ENCODE peak calls at places on chromosomes 3 and 15, in six cellular contexts. One of them, this sample, is unnamed.
A peak's percentile ranks its signal among the peaks of the same experiment; 100 is the strongest.

GRCh38 chr15:92112180-92112579 is 258.7 kb downstream of the SLCO3A1 start:
- DNase-seq in mesenchymal stem cell: no peak
- DNase-seq in hepatocyte: no peak
- DNase-seq in OCI-LY7: no peak
- DNase-seq in A549: no peak
- DNase-seq in SK-N-SH: no peak
- DNase-seq in this sample: no peak

GRCh38 chr3:46982581-46982980 is 3.1 kb downstream of the NBEAL2 start:
- DNase-seq in hepatocyte: no peak
- DNase-seq in SK-N-SH: no peak
- DNase-seq in mesenchymal stem cell: no peak
- DNase-seq in A549: no peak
- DNase-seq in OCI-LY7: no peak
- DNase-seq in this sample: no peak

GRCh38 chr3:106183762-106184391 is 315.1 kb upstream of the CBLB start:
- DNase-seq in A549: no peak
- DNase-seq in SK-N-SH: no peak
- DNase-seq in OCI-LY7: no peak
- DNase-seq in hepatocyte: peak; percentile 16
- DNase-seq in mesenchymal stem cell: peak; percentile 50
- DNase-seq in this sample: no peak

GRCh38 chr3:99783009-99783573 is 34.6 kb upstream of the CMSS1 start:
- DNase-seq in OCI-LY7: no peak
- DNase-seq in A549: no peak
- DNase-seq in SK-N-SH: no peak
- DNase-seq in mesenchymal stem cell: peak; percentile 80
- DNase-seq in hepatocyte: no peak
- DNase-seq in this sample: no peak

GRCh38 chr15:69760263-69760855 is 307.7 kb downstream of the RPLP1 start:
- DNase-seq in hepatocyte: no peak
- DNase-seq in SK-N-SH: no peak
- DNase-seq in mesenchymal stem cell: peak; percentile 88
- DNase-seq in A549: no peak
- DNase-seq in OCI-LY7: no peak
- DNase-seq in this sample: no peak

GRCh38 chr15:77034620-77035467 is 36.1 kb downstream of the TSPAN3 start:
- DNase-seq in hepatocyte: peak; percentile 46
- DNase-seq in OCI-LY7: no peak
- DNase-seq in mesenchymal stem cell: no peak
- DNase-seq in SK-N-SH: peak; percentile 78
- DNase-seq in A549: no peak
- DNase-seq in this sample: peak; percentile 61

GRCh38 chr15:77144028-77144427 is 73.1 kb upstream of the TSPAN3 start:
- DNase-seq in hepatocyte: no peak
- DNase-seq in OCI-LY7: no peak
- DNase-seq in A549: no peak
- DNase-seq in SK-N-SH: no peak
- DNase-seq in mesenchymal stem cell: peak; percentile 56
- DNase-seq in this sample: no peak

GRCh38 chr3:170953736-170954135 is 45.3 kb upstream of the EIF5A2 start:
- DNase-seq in mesenchymal stem cell: no peak
- DNase-seq in OCI-LY7: no peak
- DNase-seq in hepatocyte: no peak
- DNase-seq in A549: no peak
- DNase-seq in SK-N-SH: no peak
- DNase-seq in this sample: peak; percentile 3

GRCh38 chr15:75065851-75066509 is 42.6 kb downstream of the PPCDC start:
- DNase-seq in OCI-LY7: no peak
- DNase-seq in hepatocyte: no peak
- DNase-seq in A549: no peak
- DNase-seq in SK-N-SH: no peak
- DNase-seq in mesenchymal stem cell: no peak
- DNase-seq in this sample: no peak

GRCh38 chr3:128435561-128435960 is 31.1 kb downstream of the DNAJB8 start:
- DNase-seq in mesenchymal stem cell: no peak
- DNase-seq in hepatocyte: no peak
- DNase-seq in OCI-LY7: no peak
- DNase-seq in SK-N-SH: no peak
- DNase-seq in A549: no peak
- DNase-seq in this sample: no peak

GRCh38 chr3:101941253-101942039 is 92.1 kb downstream of the NFKBIZ start:
- DNase-seq in mesenchymal stem cell: peak; percentile 40
- DNase-seq in hepatocyte: no peak
- DNase-seq in OCI-LY7: no peak
- DNase-seq in A549: no peak
- DNase-seq in SK-N-SH: no peak
- DNase-seq in this sample: no peak

GRCh38 chr15:31215490-31216209 is 111.0 kb upstream of the KLF13 start:
- DNase-seq in OCI-LY7: peak; percentile 87
- DNase-seq in A549: peak; percentile 91
- DNase-seq in mesenchymal stem cell: peak; percentile 65
- DNase-seq in hepatocyte: peak; percentile 86
- DNase-seq in SK-N-SH: peak; percentile 94
- DNase-seq in this sample: peak; percentile 86

GRCh38 chr3:99666201-99666600 is 27.8 kb downstream of the COL8A1 start:
- DNase-seq in mesenchymal stem cell: peak; percentile 49
- DNase-seq in hepatocyte: no peak
- DNase-seq in A549: no peak
- DNase-seq in OCI-LY7: no peak
- DNase-seq in SK-N-SH: no peak
- DNase-seq in this sample: no peak

GRCh38 chr3:150521458-150521857 is 24.8 kb downstream of the SERP1 start:
- DNase-seq in OCI-LY7: no peak
- DNase-seq in mesenchymal stem cell: no peak
- DNase-seq in hepatocyte: no peak
- DNase-seq in SK-N-SH: no peak
- DNase-seq in A549: no peak
- DNase-seq in this sample: peak; percentile 18

GRCh38 chr15:65192016-65192415 is 6.9 kb upstream of the CLPX start:
- DNase-seq in OCI-LY7: peak; percentile 17
- DNase-seq in mesenchymal stem cell: no peak
- DNase-seq in SK-N-SH: no peak
- DNase-seq in A549: no peak
- DNase-seq in hepatocyte: no peak
- DNase-seq in this sample: no peak

GRCh38 chr3:15271785-15272381 is 60.5 kb downstream of the SH3BP5 start:
- DNase-seq in mesenchymal stem cell: no peak
- DNase-seq in hepatocyte: no peak
- DNase-seq in A549: no peak
- DNase-seq in SK-N-SH: no peak
- DNase-seq in OCI-LY7: peak; percentile 50
- DNase-seq in this sample: no peak

GRCh38 chr3:101193957-101194356 is 126.4 kb downstream of the IMPG2 start:
- DNase-seq in SK-N-SH: no peak
- DNase-seq in OCI-LY7: no peak
- DNase-seq in A549: no peak
- DNase-seq in mesenchymal stem cell: no peak
- DNase-seq in hepatocyte: no peak
- DNase-seq in this sample: no peak

GRCh38 chr3:167330993-167331392 is 49.1 kb downstream of the ZBBX start:
- DNase-seq in SK-N-SH: no peak
- DNase-seq in hepatocyte: no peak
- DNase-seq in A549: no peak
- DNase-seq in OCI-LY7: no peak
- DNase-seq in mesenchymal stem cell: no peak
- DNase-seq in this sample: no peak

GRCh38 chr15:25240461-25241021 is 198.3 kb downstream of the UBE3A start:
- DNase-seq in OCI-LY7: no peak
- DNase-seq in hepatocyte: no peak
- DNase-seq in A549: no peak
- DNase-seq in SK-N-SH: no peak
- DNase-seq in mesenchymal stem cell: no peak
- DNase-seq in this sample: no peak

GRCh38 chr3:160154033-160154432 is 71.2 kb upstream of the C3orf80 start:
- DNase-seq in hepatocyte: no peak
- DNase-seq in A549: no peak
- DNase-seq in OCI-LY7: no peak
- DNase-seq in SK-N-SH: no peak
- DNase-seq in mesenchymal stem cell: peak; percentile 52
- DNase-seq in this sample: no peak

GRCh38 chr3:38479431-38480092 is 16.6 kb upstream of the EXOG start:
- DNase-seq in A549: peak; percentile 79
- DNase-seq in mesenchymal stem cell: peak; percentile 65
- DNase-seq in OCI-LY7: peak; percentile 53
- DNase-seq in SK-N-SH: peak; percentile 87
- DNase-seq in hepatocyte: peak; percentile 83
- DNase-seq in this sample: peak; percentile 71

GRCh38 chr15:48935236-48935635 is 28.5 kb downstream of the SHC4 start:
- DNase-seq in OCI-LY7: no peak
- DNase-seq in SK-N-SH: no peak
- DNase-seq in A549: no peak
- DNase-seq in mesenchymal stem cell: no peak
- DNase-seq in hepatocyte: no peak
- DNase-seq in this sample: no peak

GRCh38 chr3:32391643-32392529 is at the start of gene CMTM7:
- DNase-seq in OCI-LY7: peak; percentile 68
- DNase-seq in hepatocyte: peak; percentile 81
- DNase-seq in SK-N-SH: peak; percentile 90
- DNase-seq in A549: peak; percentile 43
- DNase-seq in mesenchymal stem cell: peak; percentile 52
- DNase-seq in this sample: peak; percentile 79

GRCh38 chr15:87716422-87716821 is 540.1 kb downstream of the NTRK3 start:
- DNase-seq in OCI-LY7: no peak
- DNase-seq in A549: no peak
- DNase-seq in hepatocyte: no peak
- DNase-seq in SK-N-SH: no peak
- DNase-seq in mesenchymal stem cell: no peak
- DNase-seq in this sample: peak; percentile 55

GRCh38 chr15:67100808-67101581 is 35.6 kb downstream of the SMAD3 start:
- DNase-seq in mesenchymal stem cell: no peak
- DNase-seq in SK-N-SH: no peak
- DNase-seq in hepatocyte: no peak
- DNase-seq in OCI-LY7: peak; percentile 82
- DNase-seq in A549: no peak
- DNase-seq in this sample: no peak

GRCh38 chr3:1404270-1404669 is 311.4 kb downstream of the CNTN6 start:
- DNase-seq in mesenchymal stem cell: peak; percentile 0
- DNase-seq in A549: no peak
- DNase-seq in hepatocyte: peak; percentile 70
- DNase-seq in OCI-LY7: no peak
- DNase-seq in SK-N-SH: no peak
- DNase-seq in this sample: peak; percentile 46

GRCh38 chr15:39721893-39722292 is 60.7 kb downstream of the FSIP1 start:
- DNase-seq in mesenchymal stem cell: no peak
- DNase-seq in A549: no peak
- DNase-seq in OCI-LY7: no peak
- DNase-seq in hepatocyte: no peak
- DNase-seq in SK-N-SH: no peak
- DNase-seq in this sample: no peak

GRCh38 chr3:129359102-129359461 is 69.4 kb downstream of the EFCAB12 start:
- DNase-seq in SK-N-SH: peak; percentile 50
- DNase-seq in hepatocyte: no peak
- DNase-seq in A549: peak; percentile 16
- DNase-seq in mesenchymal stem cell: no peak
- DNase-seq in OCI-LY7: no peak
- DNase-seq in this sample: no peak

GRCh38 chr3:21621396-21621695 is 129.7 kb downstream of the ZNF385D start:
- DNase-seq in mesenchymal stem cell: peak; percentile 33
- DNase-seq in A549: no peak
- DNase-seq in OCI-LY7: no peak
- DNase-seq in SK-N-SH: no peak
- DNase-seq in hepatocyte: peak; percentile 51
- DNase-seq in this sample: no peak

GRCh38 chr15:63764912-63765311 is 68.8 kb downstream of the HERC1 start:
- DNase-seq in SK-N-SH: no peak
- DNase-seq in mesenchymal stem cell: no peak
- DNase-seq in hepatocyte: no peak
- DNase-seq in OCI-LY7: no peak
- DNase-seq in A549: no peak
- DNase-seq in this sample: no peak
- H3K4me3 ChIP-seq in SK-N-SH: no peak overlapping the region
- H3K4me3 ChIP-seq in mesenchymal stem cell: no peak overlapping the region
- H3K4me3 ChIP-seq in hepatocyte: no peak overlapping the region
- H3K4me3 ChIP-seq in OCI-LY7: no peak overlapping the region
- H3K4me3 ChIP-seq in A549: no peak overlapping the region
- H3K4me3 ChIP-seq in this sample: no peak overlapping the region

GRCh38 chr3:43203022-43203421 is 83.3 kb upstream of the SNRK start:
- DNase-seq in SK-N-SH: peak; percentile 82
- DNase-seq in mesenchymal stem cell: no peak
- DNase-seq in A549: no peak
- DNase-seq in OCI-LY7: no peak
- DNase-seq in hepatocyte: no peak
- DNase-seq in this sample: peak; percentile 39
- H3K4me2 ChIP-seq in SK-N-SH: no peak overlapping the region
- H3K4me2 ChIP-seq in mesenchymal stem cell: no peak overlapping the region
- H3K4me2 ChIP-seq in A549: no peak overlapping the region
- H3K4me2 ChIP-seq in OCI-LY7: no peak overlapping the region
- H3K4me2 ChIP-seq in hepatocyte: no peak overlapping the region
- H3K4me2 ChIP-seq in this sample: no peak overlapping the region

GRCh38 chr15:71806452-71806931 is 3.9 kb upstream of the NR2E3 start:
- DNase-seq in hepatocyte: no peak
- DNase-seq in mesenchymal stem cell: peak; percentile 44
- DNase-seq in SK-N-SH: peak; percentile 73
- DNase-seq in A549: no peak
- DNase-seq in OCI-LY7: no peak
- DNase-seq in this sample: peak; percentile 67
- H3K4me3 ChIP-seq in hepatocyte: no peak overlapping the region
- H3K4me3 ChIP-seq in mesenchymal stem cell: no peak overlapping the region
- H3K4me3 ChIP-seq in SK-N-SH: no peak overlapping the region
- H3K4me3 ChIP-seq in A549: no peak overlapping the region
- H3K4me3 ChIP-seq in OCI-LY7: no peak overlapping the region
- H3K4me3 ChIP-seq in this sample: no peak overlapping the region

GRCh38 chr15:29859293-29859692 is 37.0 kb upstream of the TJP1 start:
- DNase-seq in OCI-LY7: no peak
- DNase-seq in A549: no peak
- DNase-seq in mesenchymal stem cell: no peak
- DNase-seq in hepatocyte: no peak
- DNase-seq in SK-N-SH: no peak
- DNase-seq in this sample: no peak

GRCh38 chr15:29859981-29860745 is 37.9 kb upstream of the TJP1 start:
- DNase-seq in mesenchymal stem cell: peak; percentile 15
- DNase-seq in A549: no peak
- DNase-seq in OCI-LY7: no peak
- DNase-seq in SK-N-SH: no peak
- DNase-seq in hepatocyte: no peak
- DNase-seq in this sample: no peak

GRCh38 chr15:29860872-29861271 is 38.6 kb upstream of the TJP1 start:
- DNase-seq in SK-N-SH: no peak
- DNase-seq in mesenchymal stem cell: no peak
- DNase-seq in A549: no peak
- DNase-seq in OCI-LY7: no peak
- DNase-seq in hepatocyte: no peak
- DNase-seq in this sample: no peak

GRCh38 chr15:29854413-29854812 is 32.1 kb upstream of the TJP1 start:
- DNase-seq in hepatocyte: no peak
- DNase-seq in mesenchymal stem cell: no peak
- DNase-seq in A549: no peak
- DNase-seq in SK-N-SH: no peak
- DNase-seq in OCI-LY7: no peak
- DNase-seq in this sample: no peak

GRCh38 chr15:29857196-29857595 is 34.9 kb upstream of the TJP1 start:
- DNase-seq in A549: no peak
- DNase-seq in hepatocyte: no peak
- DNase-seq in mesenchymal stem cell: peak; percentile 20
- DNase-seq in SK-N-SH: no peak
- DNase-seq in OCI-LY7: no peak
- DNase-seq in this sample: no peak
- H3K4me2 ChIP-seq in A549: peak overlapping the region; percentile 9
- H3K4me2 ChIP-seq in hepatocyte: no peak overlapping the region
- H3K4me2 ChIP-seq in mesenchymal stem cell: no peak overlapping the region
- H3K4me2 ChIP-seq in SK-N-SH: no peak overlapping the region
- H3K4me2 ChIP-seq in OCI-LY7: no peak overlapping the region
- H3K4me2 ChIP-seq in this sample: no peak overlapping the region

GRCh38 chr3:141386611-141387110 is 18.4 kb downstream of the ZBTB38 start:
- DNase-seq in SK-N-SH: no peak
- DNase-seq in mesenchymal stem cell: no peak
- DNase-seq in hepatocyte: no peak
- DNase-seq in A549: no peak
- DNase-seq in OCI-LY7: peak; percentile 82
- DNase-seq in this sample: no peak
- H3K4me3 ChIP-seq in SK-N-SH: peak overlapping the region; percentile 19
- H3K4me3 ChIP-seq in mesenchymal stem cell: peak overlapping the region; percentile 75
- H3K4me3 ChIP-seq in hepatocyte: no peak overlapping the region
- H3K4me3 ChIP-seq in A549: no peak overlapping the region
- H3K4me3 ChIP-seq in OCI-LY7: peak overlapping the region; percentile 71
- H3K4me3 ChIP-seq in this sample: no peak overlapping the region

This sample was measured in neural progenitor cell.